ENCODE peak calls at places on chromosomes 7 and 10, in ten cellular contexts. L, W, P, O, N, E, H, T, D and K are unnamed samples.

GRCh38 chr10:6924166-6924565 is 344.1 kb upstream of the PRKCQ start:
- DNase-seq in L (no peak), W (no peak), P (no peak), O (no peak), N (no peak), E (no peak), H (no peak), T (no peak), D (no peak), K (no peak)

GRCh38 chr7:46386428-46387399 is 465.6 kb upstream of the IGFBP3 start:
- DNase-seq in L (no peak), W (no peak), P (no peak), O (no peak), N (no peak), E (no peak), H (no peak), T (no peak), D (no peak), K (no peak)

GRCh38 chr10:24762966-24763623 is 39.4 kb upstream of the ARHGAP21 start:
- DNase-seq in L (no peak), W (no peak), P (no peak), O (no peak), N (peak; percentile 64), E (no peak), H (peak; percentile 79), T (no peak), D (no peak), K (peak; percentile 13)

GRCh38 chr7:102210787-102211186 is 75.9 kb upstream of the SH2B2 start:
- DNase-seq in L (no peak), W (no peak), P (no peak), O (no peak), N (no peak), E (no peak), H (no peak), T (no peak), D (no peak), K (no peak)

GRCh38 chr7:43454936-43455518 is 127.9 kb upstream of the STK17A start:
- DNase-seq in L (no peak), W (no peak), P (no peak), O (peak; percentile 49), N (peak; percentile 48), E (no peak), H (peak; percentile 87), T (no peak), D (no peak), K (no peak)

GRCh38 chr10:116683821-116684220 is 58.5 kb downstream of the HSPA12A start:
- DNase-seq in L (no peak), W (no peak), P (no peak), O (no peak), N (no peak), E (no peak), H (no peak), T (no peak), D (no peak), K (no peak)

GRCh38 chr7:24755096-24755495 is 2.2 kb downstream of the GSDME start:
- DNase-seq in L (no peak), W (no peak), P (no peak), O (no peak), N (no peak), E (no peak), H (no peak), T (no peak), D (no peak), K (no peak)

GRCh38 chr7:137564677-137565076 is 221.1 kb upstream of the PTN start:
- DNase-seq in L (no peak), W (no peak), P (no peak), O (no peak), N (no peak), E (no peak), H (peak; percentile 73), T (no peak), D (no peak), K (peak; percentile 18)

GRCh38 chr10:18079665-18080295 is 60.4 kb upstream of the CACNB2 start:
- DNase-seq in L (no peak), W (no peak), P (no peak), O (no peak), N (no peak), E (no peak), H (no peak), T (no peak), D (no peak), K (no peak)

GRCh38 chr7:24714676-24715010 is 42.6 kb downstream of the GSDME start:
- DNase-seq in L (no peak), W (no peak), P (no peak), O (no peak), N (no peak), E (no peak), H (no peak), T (no peak), D (no peak), K (no peak)

GRCh38 chr10:131196176-131196885 is 115.2 kb downstream of the TCERG1L start:
- DNase-seq in L (no peak), W (no peak), P (no peak), O (no peak), N (no peak), E (no peak), H (no peak), T (no peak), D (no peak), K (no peak)

GRCh38 chr10:129233351-129234148 is 233.5 kb upstream of the MGMT start:
- DNase-seq in L (no peak), W (no peak), P (no peak), O (no peak), N (no peak), E (no peak), H (no peak), T (no peak), D (no peak), K (no peak)

GRCh38 chr7:107461938-107462533 is 7.8 kb upstream of the GPR22 start:
- DNase-seq in L (no peak), W (no peak), P (no peak), O (no peak), N (no peak), E (no peak), H (no peak), T (no peak), D (no peak), K (no peak)

GRCh38 chr10:76459016-76459415 is 1027.6 kb downstream of the LRMDA start:
- DNase-seq in L (no peak), W (peak; percentile 62), P (peak; percentile 72), O (no peak), N (no peak), E (peak; percentile 14), H (no peak), T (no peak), D (no peak), K (no peak)

GRCh38 chr7:32218741-32219283 is 148.6 kb upstream of the PDE1C start:
- DNase-seq in L (no peak), W (no peak), P (no peak), O (no peak), N (no peak), E (no peak), H (no peak), T (no peak), D (no peak), K (no peak)

GRCh38 chr7:99128076-99128950 is 15.6 kb downstream of the SMURF1 start:
- DNase-seq in L (no peak), W (no peak), P (no peak), O (no peak), N (peak; percentile 63), E (no peak), H (no peak), T (no peak), D (no peak), K (no peak)

GRCh38 chr10:4082851-4083250 is 297.8 kb upstream of the KLF6 start:
- DNase-seq in L (no peak), W (no peak), P (peak; percentile 72), O (no peak), N (no peak), E (no peak), H (no peak), T (no peak), D (no peak), K (no peak)

DNA sequence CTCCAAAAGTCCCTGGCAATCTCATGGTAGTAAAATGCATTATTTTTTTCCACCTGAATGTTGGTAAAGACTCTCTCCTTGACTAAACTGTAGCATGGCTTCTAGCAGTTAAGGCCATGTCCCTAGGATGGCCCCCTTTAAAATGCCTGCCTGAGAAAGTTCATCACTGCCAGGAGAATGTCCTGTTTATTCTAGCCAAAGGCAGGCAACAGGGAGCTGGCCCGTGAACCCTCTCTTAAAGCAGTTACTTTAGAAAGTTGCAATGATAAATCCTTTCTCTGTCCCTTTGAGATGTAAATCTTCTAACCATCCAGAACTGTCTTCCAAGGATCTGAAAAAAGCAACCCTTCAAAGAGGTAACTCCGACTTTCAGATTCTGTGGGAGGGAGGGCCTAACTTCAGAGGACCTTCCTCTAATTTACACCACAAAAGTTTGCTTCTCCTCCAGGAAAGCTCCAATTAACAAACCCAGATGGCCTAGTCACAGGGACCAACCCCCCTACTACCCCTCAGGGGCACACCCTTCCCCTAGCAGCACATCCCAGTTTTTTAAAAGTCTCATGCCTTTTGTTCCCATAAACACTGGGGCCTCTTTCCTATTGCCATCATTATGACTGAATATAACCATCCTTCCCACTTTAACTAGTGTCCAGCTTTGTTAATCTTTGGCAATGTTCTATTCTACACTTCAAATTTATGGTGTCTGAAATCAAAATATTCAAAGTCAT is 5.6 kb downstream of the DNTT start:
- DNase-seq in L (no peak), W (no peak), P (no peak), O (peak; percentile 20), N (no peak), E (no peak), H (peak; percentile 98), T (no peak), D (no peak), K (peak; percentile 90)
- H3K4me1 ChIP-seq in L (peaks cover 10% of the 10 kb centered on the region), W (no peaks in the 10 kb centered on the region), P (no peaks in the 10 kb centered on the region), O (peaks cover 13% of the 10 kb centered on the region), N (no peaks in the 10 kb centered on the region), E (peaks cover 13% of the 10 kb centered on the region), H (peaks cover 30% of the 10 kb centered on the region), T (no peaks in the 10 kb centered on the region), D (peaks cover 12% of the 10 kb centered on the region), K (peaks cover 7% of the 10 kb centered on the region)

GRCh38 chr7:26155531-26156375 is 3.8 kb downstream of the NFE2L3 start:
- DNase-seq in L (no peak), W (no peak), P (no peak), O (no peak), N (peak; percentile 91), E (no peak), H (peak; percentile 61), T (no peak), D (no peak), K (no peak)
- H3K27ac ChIP-seq in L (peak overlapping the region; percentile 59), W (no peak overlapping the region), P (no peak overlapping the region), O (no peak overlapping the region), N (peak overlapping the region; percentile 96), E (no peak overlapping the region), H (peak overlapping the region; percentile 91), T (no peak overlapping the region), D (no peak overlapping the region), K (no peak overlapping the region)

DNA sequence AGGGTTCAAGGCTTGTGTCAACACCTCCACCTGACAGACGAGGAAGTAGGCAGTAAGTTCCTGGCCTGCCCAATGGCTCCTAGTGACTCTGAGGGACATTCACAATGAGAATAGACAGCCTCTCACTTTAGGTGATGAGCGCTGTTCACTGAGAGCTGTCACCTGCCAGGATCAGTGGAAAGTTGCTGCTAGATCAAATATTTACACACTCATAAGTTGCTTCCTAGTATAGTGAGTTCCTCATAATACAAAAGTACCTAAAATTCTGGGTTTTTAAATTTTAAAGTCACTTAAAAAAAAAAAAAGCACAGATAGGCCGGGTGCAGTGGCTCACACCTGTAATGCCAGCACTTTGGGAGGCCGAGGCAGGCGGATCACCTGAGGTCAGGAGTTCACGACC is 320.8 kb downstream of the PRPF18 start:
- DNase-seq in L (no peak), W (no peak), P (no peak), O (no peak), N (no peak), E (no peak), H (no peak), T (no peak), D (no peak), K (no peak)
- H3K4me1 ChIP-seq in L (no peaks in the 10 kb centered on the region), W (no peaks in the 10 kb centered on the region), P (no peaks in the 10 kb centered on the region), O (peaks cover 7% of the 10 kb centered on the region), N (no peaks in the 10 kb centered on the region), E (peaks cover 17% of the 10 kb centered on the region), H (peaks cover 13% of the 10 kb centered on the region), T (no peaks in the 10 kb centered on the region), D (no peaks in the 10 kb centered on the region), K (peaks cover 2% of the 10 kb centered on the region)

GRCh38 chr10:100996678-100997363 is 2.8 kb upstream of the LZTS2 start:
- DNase-seq in L (peak; percentile 42), W (no peak), P (no peak), O (peak; percentile 59), N (no peak), E (no peak), H (peak; percentile 86), T (no peak), D (peak; percentile 50), K (no peak)
- H3K27ac ChIP-seq in L (peak overlapping the region; percentile 78), W (peak overlapping the region; percentile 100), P (peak overlapping the region; percentile 100), O (peak overlapping the region; percentile 94), N (no peak overlapping the region), E (peak overlapping the region; percentile 99), H (peak overlapping the region; percentile 95), T (peak overlapping the region; percentile 100), D (peak overlapping the region; percentile 88), K (no peak overlapping the region)